ENCODE peak calls at places on chromosomes 2 and 18, in seven cellular contexts. One of them, this sample, is unnamed.

GRCh38 chr18:67574749-67575148 is 58.2 kb upstream of the DSEL start:
- DNase-seq in HFF-Myc: no peak
- DNase-seq in sigmoid colon: no peak
- DNase-seq in left ventricle myocardium inferior: no peak
- DNase-seq in astrocyte: no peak
- DNase-seq in CD4-positive, alpha-beta T cell: no peak
- DNase-seq in heart left ventricle: no peak
- DNase-seq in this sample: no peak

GRCh38 chr2:85246348-85246747 is 81.4 kb downstream of the TGOLN2 start:
- DNase-seq in astrocyte: no peak
- DNase-seq in sigmoid colon: no peak
- DNase-seq in heart left ventricle: no peak
- DNase-seq in HFF-Myc: no peak
- DNase-seq in CD4-positive, alpha-beta T cell: no peak
- DNase-seq in left ventricle myocardium inferior: no peak
- DNase-seq in this sample: no peak

GRCh38 chr2:19352946-19353720 is 5.3 kb downstream of the OSR1 start:
- DNase-seq in left ventricle myocardium inferior: no peak
- DNase-seq in CD4-positive, alpha-beta T cell: no peak
- DNase-seq in heart left ventricle: no peak
- DNase-seq in astrocyte: no peak
- DNase-seq in sigmoid colon: no peak
- DNase-seq in HFF-Myc: no peak
- DNase-seq in this sample: no peak

GRCh38 chr2:231452799-231453508 is 11.3 kb downstream of the NCL start:
- DNase-seq in astrocyte: no peak
- DNase-seq in left ventricle myocardium inferior: no peak
- DNase-seq in CD4-positive, alpha-beta T cell: no peak
- DNase-seq in sigmoid colon: no peak
- DNase-seq in heart left ventricle: no peak
- DNase-seq in HFF-Myc: no peak
- DNase-seq in this sample: no peak

GRCh38 chr2:118855451-118856279 is 8.2 kb upstream of the EN1 start:
- DNase-seq in astrocyte: no peak
- DNase-seq in heart left ventricle: peak; percentile 73
- DNase-seq in sigmoid colon: peak; percentile 84
- DNase-seq in HFF-Myc: peak; percentile 38
- DNase-seq in CD4-positive, alpha-beta T cell: peak; percentile 79
- DNase-seq in left ventricle myocardium inferior: peak; percentile 71
- DNase-seq in this sample: peak; percentile 96

GRCh38 chr2:97718051-97718882 is 4.9 kb downstream of the ZAP70 start:
- DNase-seq in heart left ventricle: no peak
- DNase-seq in HFF-Myc: no peak
- DNase-seq in CD4-positive, alpha-beta T cell: peak; percentile 70
- DNase-seq in left ventricle myocardium inferior: peak; percentile 12
- DNase-seq in astrocyte: no peak
- DNase-seq in sigmoid colon: peak; percentile 55
- DNase-seq in this sample: no peak

GRCh38 chr2:32484907-32485306 is 128.1 kb downstream of the BIRC6 start:
- DNase-seq in sigmoid colon: no peak
- DNase-seq in HFF-Myc: peak; percentile 90
- DNase-seq in heart left ventricle: no peak
- DNase-seq in CD4-positive, alpha-beta T cell: no peak
- DNase-seq in astrocyte: peak; percentile 90
- DNase-seq in left ventricle myocardium inferior: no peak
- DNase-seq in this sample: no peak

GRCh38 chr2:197997083-197997541 is 192.7 kb downstream of the PLCL1 start:
- DNase-seq in sigmoid colon: no peak
- DNase-seq in HFF-Myc: no peak
- DNase-seq in left ventricle myocardium inferior: no peak
- DNase-seq in heart left ventricle: no peak
- DNase-seq in CD4-positive, alpha-beta T cell: no peak
- DNase-seq in astrocyte: no peak
- DNase-seq in this sample: no peak

GRCh38 chr18:33317640-33318039 is 122.9 kb downstream of the CCDC178 start:
- DNase-seq in astrocyte: no peak
- DNase-seq in sigmoid colon: no peak
- DNase-seq in left ventricle myocardium inferior: no peak
- DNase-seq in CD4-positive, alpha-beta T cell: no peak
- DNase-seq in HFF-Myc: no peak
- DNase-seq in heart left ventricle: no peak
- DNase-seq in this sample: no peak

GRCh38 chr2:95375532-95376221 is 26.8 kb upstream of the FAHD2A start:
- DNase-seq in astrocyte: no peak
- DNase-seq in CD4-positive, alpha-beta T cell: no peak
- DNase-seq in sigmoid colon: peak; percentile 33
- DNase-seq in HFF-Myc: no peak
- DNase-seq in left ventricle myocardium inferior: peak; percentile 7
- DNase-seq in heart left ventricle: no peak
- DNase-seq in this sample: no peak

GRCh38 chr2:178277741-178278197 is 83.5 kb downstream of the OSBPL6 start:
- DNase-seq in left ventricle myocardium inferior: no peak
- DNase-seq in CD4-positive, alpha-beta T cell: no peak
- DNase-seq in heart left ventricle: no peak
- DNase-seq in HFF-Myc: no peak
- DNase-seq in astrocyte: peak; percentile 45
- DNase-seq in sigmoid colon: no peak
- DNase-seq in this sample: peak; percentile 27

GRCh38 chr2:47554311-47554905 is 151.5 kb downstream of the MSH2 start:
- DNase-seq in HFF-Myc: no peak
- DNase-seq in heart left ventricle: no peak
- DNase-seq in left ventricle myocardium inferior: no peak
- DNase-seq in astrocyte: peak; percentile 25
- DNase-seq in CD4-positive, alpha-beta T cell: no peak
- DNase-seq in sigmoid colon: peak; percentile 12
- DNase-seq in this sample: no peak

GRCh38 chr2:165544897-165545296 is 75.4 kb downstream of the CSRNP3 start:
- DNase-seq in left ventricle myocardium inferior: no peak
- DNase-seq in HFF-Myc: no peak
- DNase-seq in CD4-positive, alpha-beta T cell: no peak
- DNase-seq in sigmoid colon: no peak
- DNase-seq in astrocyte: no peak
- DNase-seq in heart left ventricle: no peak
- DNase-seq in this sample: no peak

GRCh38 chr2:69450735-69451416 is 13.6 kb upstream of the NFU1 start:
- DNase-seq in left ventricle myocardium inferior: no peak
- DNase-seq in astrocyte: no peak
- DNase-seq in heart left ventricle: no peak
- DNase-seq in HFF-Myc: no peak
- DNase-seq in CD4-positive, alpha-beta T cell: no peak
- DNase-seq in sigmoid colon: no peak
- DNase-seq in this sample: no peak

GRCh38 chr2:230319211-230319862 is 7.7 kb upstream of the SP140L start:
- DNase-seq in CD4-positive, alpha-beta T cell: peak; percentile 62
- DNase-seq in HFF-Myc: no peak
- DNase-seq in sigmoid colon: no peak
- DNase-seq in astrocyte: no peak
- DNase-seq in heart left ventricle: no peak
- DNase-seq in left ventricle myocardium inferior: no peak
- DNase-seq in this sample: no peak

GRCh38 chr2:8985561-8986326 is 17.7 kb downstream of the MBOAT2 start:
- DNase-seq in CD4-positive, alpha-beta T cell: no peak
- DNase-seq in astrocyte: peak; percentile 93
- DNase-seq in HFF-Myc: no peak
- DNase-seq in sigmoid colon: no peak
- DNase-seq in heart left ventricle: no peak
- DNase-seq in left ventricle myocardium inferior: no peak
- DNase-seq in this sample: no peak

GRCh38 chr2:160380613-160381012 is 113.0 kb downstream of the RBMS1 start:
- DNase-seq in HFF-Myc: no peak
- DNase-seq in heart left ventricle: peak; percentile 45
- DNase-seq in sigmoid colon: no peak
- DNase-seq in CD4-positive, alpha-beta T cell: no peak
- DNase-seq in left ventricle myocardium inferior: no peak
- DNase-seq in astrocyte: no peak
- DNase-seq in this sample: no peak

GRCh38 chr2:176079285-176079830 is 4.4 kb downstream of the EVX2 start:
- DNase-seq in CD4-positive, alpha-beta T cell: no peak
- DNase-seq in sigmoid colon: no peak
- DNase-seq in heart left ventricle: no peak
- DNase-seq in astrocyte: no peak
- DNase-seq in HFF-Myc: no peak
- DNase-seq in left ventricle myocardium inferior: no peak
- DNase-seq in this sample: peak; percentile 44

GRCh38 chr2:71749671-71750101 is 296.3 kb downstream of the DYSF start:
- DNase-seq in left ventricle myocardium inferior: no peak
- DNase-seq in CD4-positive, alpha-beta T cell: no peak
- DNase-seq in sigmoid colon: no peak
- DNase-seq in HFF-Myc: no peak
- DNase-seq in heart left ventricle: no peak
- DNase-seq in astrocyte: peak; percentile 80
- DNase-seq in this sample: peak; percentile 34

GRCh38 chr2:239470151-239470900 is 69.5 kb upstream of the HDAC4 start:
- DNase-seq in heart left ventricle: no peak
- DNase-seq in left ventricle myocardium inferior: no peak
- DNase-seq in HFF-Myc: no peak
- DNase-seq in astrocyte: no peak
- DNase-seq in CD4-positive, alpha-beta T cell: no peak
- DNase-seq in sigmoid colon: peak; percentile 48
- DNase-seq in this sample: no peak

GRCh38 chr2:1856481-1856880 is 112.2 kb upstream of the PXDN start:
- DNase-seq in astrocyte: no peak
- DNase-seq in left ventricle myocardium inferior: no peak
- DNase-seq in heart left ventricle: no peak
- DNase-seq in CD4-positive, alpha-beta T cell: no peak
- DNase-seq in sigmoid colon: no peak
- DNase-seq in HFF-Myc: no peak
- DNase-seq in this sample: no peak

GRCh38 chr2:5164806-5165525 is 527.2 kb upstream of the SOX11 start:
- DNase-seq in astrocyte: peak; percentile 92
- DNase-seq in sigmoid colon: no peak
- DNase-seq in left ventricle myocardium inferior: no peak
- DNase-seq in HFF-Myc: no peak
- DNase-seq in CD4-positive, alpha-beta T cell: no peak
- DNase-seq in heart left ventricle: no peak
- DNase-seq in this sample: no peak

GRCh38 chr2:235659767-235660322 is 166.0 kb downstream of the AGAP1 start:
- DNase-seq in HFF-Myc: no peak
- DNase-seq in astrocyte: peak; percentile 94
- DNase-seq in left ventricle myocardium inferior: no peak
- DNase-seq in CD4-positive, alpha-beta T cell: no peak
- DNase-seq in heart left ventricle: no peak
- DNase-seq in sigmoid colon: no peak
- DNase-seq in this sample: no peak

GRCh38 chr18:23194150-23194968 is 59.1 kb downstream of the CABLES1 start:
- DNase-seq in HFF-Myc: no peak
- DNase-seq in heart left ventricle: no peak
- DNase-seq in left ventricle myocardium inferior: no peak
- DNase-seq in sigmoid colon: no peak
- DNase-seq in astrocyte: peak; percentile 35
- DNase-seq in CD4-positive, alpha-beta T cell: no peak
- DNase-seq in this sample: no peak

GRCh38 chr2:44916291-44916690 is 25.2 kb upstream of the SIX3 start:
- DNase-seq in HFF-Myc: no peak
- DNase-seq in CD4-positive, alpha-beta T cell: no peak
- DNase-seq in astrocyte: no peak
- DNase-seq in heart left ventricle: no peak
- DNase-seq in left ventricle myocardium inferior: no peak
- DNase-seq in sigmoid colon: no peak
- DNase-seq in this sample: no peak
- TF ChIP-seq CTCF in HFF-Myc: no peak
- TF ChIP-seq CTCF in CD4-positive, alpha-beta T cell: no peak
- TF ChIP-seq CTCF in astrocyte: no peak
- TF ChIP-seq CTCF in heart left ventricle: no peak
- TF ChIP-seq CTCF in left ventricle myocardium inferior: no peak
- TF ChIP-seq CTCF in sigmoid colon: no peak
- TF ChIP-seq CTCF in this sample: no peak

DNA sequence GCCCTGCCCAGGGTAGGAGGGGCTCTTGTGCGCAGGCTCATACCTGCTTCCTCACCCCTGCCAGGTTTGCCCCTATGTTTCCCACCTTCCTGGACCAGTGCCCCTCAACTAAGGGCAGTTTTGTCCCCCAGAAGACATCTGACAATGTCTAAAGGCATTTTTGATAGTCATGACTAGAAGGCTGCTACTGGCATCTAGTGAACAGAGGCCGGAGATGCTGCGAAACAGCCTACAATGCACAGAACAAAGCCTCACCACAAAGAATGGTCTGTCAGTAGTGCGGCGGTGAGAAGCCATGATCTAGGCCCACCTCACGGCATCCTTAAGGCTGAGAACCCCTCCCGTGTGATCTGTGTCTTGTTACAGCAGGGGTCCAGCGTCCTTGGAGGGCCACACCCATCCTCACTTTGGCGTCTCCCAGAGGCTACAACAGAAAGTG is 96.0 kb downstream of the TMEM17 start:
- DNase-seq in HFF-Myc: no peak
- DNase-seq in sigmoid colon: no peak
- DNase-seq in left ventricle myocardium inferior: no peak
- DNase-seq in CD4-positive, alpha-beta T cell: no peak
- DNase-seq in astrocyte: no peak
- DNase-seq in heart left ventricle: no peak
- DNase-seq in this sample: no peak
- TF ChIP-seq CTCF in HFF-Myc: no peak
- TF ChIP-seq CTCF in sigmoid colon: no peak
- TF ChIP-seq CTCF in left ventricle myocardium inferior: peak; percentile 53
- TF ChIP-seq CTCF in CD4-positive, alpha-beta T cell: no peak
- TF ChIP-seq CTCF in astrocyte: no peak
- TF ChIP-seq CTCF in heart left ventricle: peak; percentile 38
- TF ChIP-seq CTCF in this sample: no peak

DNA sequence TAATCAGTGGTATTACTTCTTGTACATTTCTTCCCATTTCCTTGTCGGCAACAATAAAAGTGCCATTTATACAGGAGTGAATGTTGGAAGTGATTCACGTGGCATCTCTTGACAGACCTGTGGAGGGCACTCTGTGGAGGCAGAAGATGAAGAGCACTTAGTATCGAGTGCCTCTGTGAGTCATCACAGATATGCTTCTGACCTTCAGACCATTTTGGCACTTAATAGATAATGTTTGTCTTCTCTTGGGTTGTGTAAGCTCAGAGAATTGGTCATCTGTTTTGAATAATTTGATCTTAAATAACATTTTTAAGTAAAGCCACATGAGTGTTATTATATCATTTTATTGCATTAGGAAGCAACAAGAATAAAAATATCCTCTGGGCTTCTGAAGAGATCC is 305.5 kb downstream of the PTPRM start:
- DNase-seq in astrocyte: peak; percentile 37
- DNase-seq in sigmoid colon: no peak
- DNase-seq in left ventricle myocardium inferior: no peak
- DNase-seq in heart left ventricle: no peak
- DNase-seq in HFF-Myc: peak; percentile 67
- DNase-seq in CD4-positive, alpha-beta T cell: no peak
- DNase-seq in this sample: no peak
- TF ChIP-seq CTCF in astrocyte: no peak
- TF ChIP-seq CTCF in sigmoid colon: no peak
- TF ChIP-seq CTCF in left ventricle myocardium inferior: peak; percentile 23
- TF ChIP-seq CTCF in heart left ventricle: no peak
- TF ChIP-seq CTCF in HFF-Myc: peak; percentile 33
- TF ChIP-seq CTCF in CD4-positive, alpha-beta T cell: no peak
- TF ChIP-seq CTCF in this sample: no peak

DNA sequence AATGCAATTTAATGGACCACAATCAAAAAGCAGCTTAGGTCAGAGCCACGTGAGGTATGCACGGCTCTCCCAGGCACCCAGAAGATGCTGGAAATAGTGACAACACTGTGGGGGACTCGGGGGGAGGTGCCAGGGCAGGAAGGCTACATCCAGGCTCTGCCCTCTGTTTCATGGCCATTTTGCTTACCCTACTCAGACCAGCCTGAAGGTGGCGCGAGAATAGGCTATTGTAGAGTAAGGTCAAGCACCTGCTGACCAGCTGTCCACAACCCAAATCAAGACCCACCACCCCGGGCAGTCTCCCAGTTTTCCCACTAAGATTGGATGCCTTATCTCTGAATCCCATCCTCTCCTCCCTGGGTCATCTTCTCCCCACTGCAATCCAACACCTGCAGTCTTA is 115.7 kb downstream of the VIT start:
- DNase-seq in sigmoid colon: no peak
- DNase-seq in astrocyte: no peak
- DNase-seq in left ventricle myocardium inferior: no peak
- DNase-seq in CD4-positive, alpha-beta T cell: no peak
- DNase-seq in HFF-Myc: no peak
- DNase-seq in heart left ventricle: no peak
- DNase-seq in this sample: peak; percentile 19
- TF ChIP-seq CTCF in sigmoid colon: no peak
- TF ChIP-seq CTCF in astrocyte: no peak
- TF ChIP-seq CTCF in left ventricle myocardium inferior: no peak
- TF ChIP-seq CTCF in CD4-positive, alpha-beta T cell: no peak
- TF ChIP-seq CTCF in HFF-Myc: peak; percentile 43
- TF ChIP-seq CTCF in heart left ventricle: no peak
- TF ChIP-seq CTCF in this sample: no peak